ENCODE peak calls at places on chromosomes 12 and 14, in six cellular contexts. N, Z, P, Y, I and D are unnamed samples.
A peak's percentile ranks its signal among the peaks of the same experiment; 100 is the strongest.

GRCh38 chr12:14263742-14264141 is 101.7 kb upstream of the ATF7IP start:
- DNase-seq in Y (no peak), N (no peak), P (no peak), Z (no peak), I (no peak), D (no peak)

GRCh38 chr14:25011095-25011494 is 38.9 kb downstream of the STXBP6 start:
- DNase-seq in Y (no peak), Z (no peak), P (no peak), I (no peak), N (no peak), D (no peak)

GRCh38 chr12:110109037-110109836 is 14.9 kb upstream of the IFT81 start:
- DNase-seq in Z (peak; percentile 100), Y (peak; percentile 21), I (peak; percentile 87), N (peak; percentile 100), P (peak; percentile 87), D (peak; percentile 57)

GRCh38 chr12:65509953-65510352 is 231.5 kb downstream of the MSRB3 start:
- DNase-seq in Z (no peak), N (no peak), Y (no peak), I (no peak), P (no peak), D (no peak)

GRCh38 chr14:49960453-49960852 is 67.6 kb downstream of the ARF6 start:
- DNase-seq in I (no peak), P (no peak), N (no peak), Y (no peak), Z (no peak), D (no peak)

GRCh38 chr12:115404761-115405470 is 720.9 kb upstream of the TBX3 start:
- DNase-seq in N (peak; percentile 73), Y (no peak), P (no peak), Z (peak; percentile 91), I (no peak), D (peak; percentile 64)

GRCh38 chr12:46888568-46888967 is 62.8 kb upstream of the SLC38A4 start:
- DNase-seq in P (no peak), I (no peak), Y (no peak), N (no peak), Z (no peak), D (no peak)

GRCh38 chr14:50085570-50086315 is 30.6 kb downstream of the VCPKMT start:
- DNase-seq in P (no peak), I (no peak), Y (no peak), N (peak; percentile 54), Z (no peak), D (no peak)

GRCh38 chr14:60856113-60856512 is 121.6 kb downstream of the MNAT1 start:
- DNase-seq in N (no peak), I (no peak), P (no peak), Y (no peak), Z (no peak), D (no peak)

GRCh38 chr14:25308244-25308643 is 258.3 kb upstream of the STXBP6 start:
- DNase-seq in Z (no peak), Y (no peak), I (peak; percentile 85), P (no peak), N (no peak), D (no peak)

GRCh38 chr12:111355181-111355925 is 13.5 kb downstream of the PHETA1 start:
- DNase-seq in P (no peak), N (no peak), Y (no peak), I (no peak), Z (no peak), D (no peak)

GRCh38 chr14:100025111-100025510 is 40.1 kb upstream of the EVL start:
- DNase-seq in I (peak; percentile 84), N (no peak), Z (no peak), Y (peak; percentile 57), P (no peak), D (no peak)

GRCh38 chr14:99188721-99189120 is 83.3 kb downstream of the BCL11B start:
- DNase-seq in I (peak; percentile 85), P (no peak), N (no peak), Y (peak; percentile 12), Z (no peak), D (no peak)

GRCh38 chr12:109995366-109995702 is 834 bp downstream of the GIT2 start:
- DNase-seq in Z (no peak), N (no peak), I (no peak), P (no peak), Y (no peak), D (no peak)

GRCh38 chr12:57069522-57069921 is 9.1 kb downstream of the NEMP1 start:
- DNase-seq in I (peak; percentile 86), P (peak; percentile 51), Y (peak; percentile 48), N (peak; percentile 84), Z (no peak), D (no peak)

GRCh38 chr12:85755760-85756159 is 80.4 kb downstream of the RASSF9 start:
- DNase-seq in I (no peak), Y (no peak), N (no peak), Z (no peak), P (no peak), D (no peak)

GRCh38 chr14:102774391-102775153 is 2.7 kb upstream of the TRAF3 start:
- DNase-seq in I (peak; percentile 84), P (peak; percentile 42), Y (peak; percentile 29), Z (no peak), N (peak; percentile 65), D (no peak)

GRCh38 chr14:100861188-100861936 is 35.4 kb downstream of the MEG3 start:
- DNase-seq in Y (no peak), Z (no peak), I (no peak), P (no peak), N (no peak), D (no peak)

GRCh38 chr12:88834226-88834625 is 254.0 kb upstream of the KITLG start:
- DNase-seq in P (no peak), Y (no peak), I (no peak), N (no peak), Z (no peak), D (no peak)

GRCh38 chr12:88691811-88692210 is 111.5 kb upstream of the KITLG start:
- DNase-seq in N (no peak), Z (no peak), I (no peak), Y (no peak), P (no peak), D (no peak)

GRCh38 chr14:67480011-67480410 is 8.5 kb downstream of the TMEM229B start:
- DNase-seq in N (no peak), P (no peak), I (no peak), Z (no peak), Y (peak; percentile 25), D (no peak)

GRCh38 chr12:116150452-116150851 is 127.0 kb downstream of the MED13L start:
- DNase-seq in Y (no peak), N (no peak), P (no peak), I (peak; percentile 45), Z (no peak), D (no peak)

DNA sequence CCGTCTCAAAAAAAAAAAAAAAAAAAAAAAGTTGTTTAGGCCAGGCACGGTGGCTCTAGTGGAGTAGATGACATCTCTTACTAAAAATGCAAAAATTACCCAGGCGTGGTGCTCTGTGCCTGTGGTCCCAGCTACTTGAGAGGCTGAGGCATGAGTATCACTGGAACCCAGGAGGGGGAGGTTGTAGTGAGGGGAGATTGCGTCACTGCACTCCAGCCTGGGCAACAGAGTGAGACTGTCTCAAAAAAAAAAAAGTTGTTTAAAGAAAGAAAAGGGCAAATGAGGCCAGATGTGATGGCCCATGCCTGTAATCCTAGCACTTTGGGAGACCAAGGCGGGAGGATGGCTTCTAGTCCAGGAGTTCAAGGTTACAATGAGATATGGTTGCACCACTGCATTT is 36.6 kb upstream of the SPPL3 start:
- DNase-seq in Y (no peak), N (no peak), P (no peak), Z (no peak), I (no peak), D (peak; percentile 86)
- TF ChIP-seq CTCF in Y (no peak), N (no peak), P (no peak), Z (no peak), I (no peak), D (no peak)

DNA sequence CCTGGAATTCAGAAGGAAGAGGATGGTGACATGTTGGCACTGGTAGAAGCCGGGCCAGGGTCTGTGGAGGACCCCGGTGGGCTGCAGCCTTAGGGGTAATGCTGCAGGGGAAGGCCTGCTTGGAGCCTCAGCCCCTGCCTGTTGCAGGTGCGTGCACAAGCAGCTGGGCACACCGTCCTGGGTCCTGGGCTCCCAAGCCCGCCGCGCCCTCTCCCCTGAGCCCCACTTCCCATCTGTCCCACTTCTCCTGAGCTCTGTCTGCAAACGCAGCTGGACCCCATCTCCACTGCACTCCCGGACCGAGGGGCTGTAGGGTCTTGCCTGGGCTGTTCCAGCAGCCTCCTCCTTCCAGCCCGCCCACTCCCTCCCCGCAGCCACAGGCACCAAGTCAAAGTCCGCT is 116.8 kb downstream of the GLT1D1 start:
- DNase-seq in Z (no peak), Y (no peak), I (peak; percentile 74), N (no peak), P (no peak), D (no peak)
- H3K4me3 ChIP-seq in Z (no peak overlapping the region), Y (no peak overlapping the region), I (peak overlapping the region; percentile 14), N (no peak overlapping the region), P (no peak overlapping the region), D (no peak overlapping the region)

DNA sequence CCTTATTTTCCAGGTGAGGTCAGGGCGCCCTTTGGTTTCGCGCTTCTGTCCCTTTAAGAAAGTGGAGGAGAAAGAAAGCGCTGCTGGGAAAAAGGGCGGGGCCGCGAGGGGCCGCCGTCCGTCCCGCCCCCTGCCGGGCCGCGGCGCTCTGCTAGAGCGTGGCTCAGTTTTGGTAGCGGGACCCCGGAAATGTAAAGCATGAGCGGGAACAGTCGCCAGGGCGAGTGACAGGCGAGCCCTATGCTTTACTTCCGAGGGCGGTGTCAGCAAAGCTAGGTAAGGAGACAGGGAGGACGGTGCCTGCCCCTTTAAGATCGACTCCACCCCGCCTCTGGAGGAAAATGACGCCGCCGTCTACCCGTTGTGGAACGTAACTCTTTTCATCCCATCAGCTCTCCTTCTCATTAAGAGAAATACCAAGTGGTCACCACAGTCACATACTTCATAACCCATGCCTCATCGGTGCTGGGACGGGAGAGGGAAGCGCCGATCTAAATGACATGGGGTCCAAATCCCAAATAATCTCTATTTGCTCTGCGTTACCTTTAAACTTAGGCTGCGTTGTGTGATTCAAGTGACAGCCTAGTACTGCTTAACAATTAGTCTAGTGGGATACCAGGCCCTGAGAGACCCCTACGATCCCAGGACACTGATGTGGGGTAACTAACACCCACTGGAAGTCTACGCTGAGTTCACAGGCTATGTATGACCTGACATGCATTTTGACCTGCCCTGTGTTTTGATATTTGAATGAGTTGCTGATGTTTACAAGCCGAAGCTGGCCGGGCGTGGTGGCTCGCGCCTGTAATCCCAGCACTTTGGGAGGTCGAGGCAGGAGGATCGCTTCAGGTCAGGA is at the start of gene ETFBKMT:
- DNase-seq in Z (peak; percentile 44), Y (peak; percentile 91), I (peak; percentile 98), N (peak; percentile 72), P (peak; percentile 87), D (peak; percentile 74)
- TF ChIP-seq CTCF in Z (peak; percentile 50), Y (peak; percentile 64), I (peak; percentile 72), N (peak; percentile 36), P (peak; percentile 53), D (peak; percentile 20)

DNA sequence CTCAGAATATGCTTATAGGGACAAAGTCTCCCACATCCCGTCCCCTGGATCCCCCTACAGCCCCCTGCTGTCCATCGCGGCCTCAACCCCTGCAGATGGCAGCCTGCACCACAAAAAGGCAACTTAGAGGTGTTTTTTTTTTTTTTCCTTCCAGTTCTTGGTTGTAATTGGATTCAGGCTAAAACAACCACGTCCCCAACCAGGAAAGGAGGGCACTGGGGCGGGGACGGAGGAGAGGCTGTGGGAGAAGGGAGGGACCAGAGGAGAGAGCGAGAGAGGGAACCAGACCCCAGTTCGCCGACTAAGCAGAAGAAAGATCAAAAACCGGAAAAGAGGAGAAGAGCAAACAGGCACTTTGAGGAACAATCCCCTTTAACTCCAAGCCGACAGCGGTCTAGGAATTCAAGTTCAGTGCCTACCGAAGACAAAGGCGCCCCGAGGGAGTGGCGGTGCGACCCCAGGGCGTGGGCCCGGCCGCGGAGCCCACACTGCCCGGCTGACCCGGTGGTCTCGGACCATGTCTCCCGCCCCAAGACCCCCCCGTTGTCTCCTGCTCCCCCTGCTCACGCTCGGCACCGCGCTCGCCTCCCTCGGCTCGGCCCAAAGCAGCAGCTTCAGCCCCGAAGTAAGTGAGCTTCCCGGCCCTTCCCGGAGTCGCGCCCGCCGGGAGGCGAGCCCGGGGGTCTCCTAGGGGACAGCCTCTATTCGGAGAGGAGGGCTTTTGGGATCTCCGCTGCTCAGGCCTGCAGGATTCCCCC is at the start of gene MMP14:
- DNase-seq in I (peak; percentile 87), Z (peak; percentile 81), Y (peak; percentile 11), P (peak; percentile 85), N (peak; percentile 93), D (no peak)
- H3K4me3 ChIP-seq in I (peak within 1 kb of the TSS; percentile 95), Z (peak within 1 kb of the TSS; percentile 83), Y (no peak within 1 kb of the TSS), P (peak within 1 kb of the TSS; percentile 75), N (peak within 1 kb of the TSS; percentile 90), D (peak within 1 kb of the TSS; percentile 94)